ENCODE peak calls at places on chromosome 13, in eight cellular contexts. S is IMR-90; Z is naive thymus-derived CD4-positive, alpha-beta T cell; M is lung; Q is fibroblast of lung; E is neuronal stem cell; V is uterus; X is right lobe of liver. H is an unnamed sample.

GRCh38 chr13:48151766-48152165 is 56.9 kb upstream of the MED4 start:
- DNase-seq in X (no peak), S (no peak), Z (no peak), Q (peak; percentile 53), E (no peak), M (no peak), V (no peak), H (no peak)

GRCh38 chr13:38687246-38688229 is 661 bp downstream of the FREM2 start:
- DNase-seq in M (no peak), E (no peak), Z (no peak), X (no peak), S (no peak), Q (peak; percentile 6), V (no peak), H (no peak)

GRCh38 chr13:27182844-27183497 is 11.4 kb upstream of the USP12 start:
- DNase-seq in M (peak; percentile 54), E (no peak), V (peak; percentile 33), X (peak; percentile 89), Z (no peak), S (peak; percentile 95), Q (peak; percentile 94), H (no peak)

GRCh38 chr13:51148952-51149573 is 38.0 kb upstream of the C13orf42 start:
- DNase-seq in Z (no peak), V (peak; percentile 28), M (no peak), S (peak; percentile 45), X (no peak), E (peak; percentile 51), Q (peak; percentile 58), H (no peak)

GRCh38 chr13:65926750-65927171 is 1303.4 kb downstream of the PCDH9 start:
- DNase-seq in Q (no peak), M (no peak), V (no peak), S (no peak), Z (no peak), E (no peak), X (peak; percentile 53), H (no peak)

GRCh38 chr13:42807236-42807635 is 25.9 kb downstream of the FAM216B start:
- DNase-seq in V (no peak), Q (no peak), X (no peak), M (no peak), Z (no peak), S (peak; percentile 20), E (no peak), H (no peak)

GRCh38 chr13:40119852-40120251 is 464.4 kb downstream of the COG6 start:
- DNase-seq in Z (no peak), S (no peak), V (no peak), E (no peak), X (no peak), Q (no peak), M (no peak), H (no peak)

GRCh38 chr13:109465151-109465550 is 321.2 kb downstream of the IRS2 start:
- DNase-seq in S (peak; percentile 2), X (no peak), V (no peak), Q (no peak), Z (no peak), E (no peak), M (no peak), H (no peak)

GRCh38 chr13:74695021-74695800 is 561.0 kb upstream of the KLF12 start:
- DNase-seq in Q (peak; percentile 4), E (no peak), V (no peak), X (no peak), Z (no peak), M (no peak), S (no peak), H (no peak)

GRCh38 chr13:37277435-37278144 is 172.1 kb upstream of the CSNK1A1L start:
- DNase-seq in Z (no peak), Q (peak; percentile 80), M (no peak), E (no peak), X (no peak), S (peak; percentile 45), V (no peak), H (no peak)

GRCh38 chr13:41274881-41275280 is 11.5 kb upstream of the MTRF1 start:
- DNase-seq in X (no peak), S (peak; percentile 32), M (no peak), Q (no peak), V (no peak), E (no peak), Z (no peak), H (no peak)

GRCh38 chr13:33334831-33335230 is 49.3 kb upstream of the STARD13 start:
- DNase-seq in E (no peak), S (no peak), V (no peak), Q (no peak), X (no peak), Z (no peak), M (no peak), H (no peak)
- H3K4me3 ChIP-seq in E (no peak overlapping the region), S (no peak overlapping the region), V (no peak overlapping the region), Q (no peak overlapping the region), X (no peak overlapping the region), Z (no peak overlapping the region), M (no peak overlapping the region), H (no peak overlapping the region)

GRCh38 chr13:112986470-112986869 is 17.5 kb downstream of the MCF2L start:
- DNase-seq in Z (no peak), X (no peak), V (no peak), M (no peak), Q (no peak), S (no peak), E (no peak), H (no peak)
- H3K4me1 ChIP-seq in Z (no peaks in the 10 kb centered on the region), X (peaks cover 4% of the 10 kb centered on the region), V (no peaks in the 10 kb centered on the region), M (peaks cover 5% of the 10 kb centered on the region), Q (no peaks in the 10 kb centered on the region), S (no peaks in the 10 kb centered on the region), E (peaks cover 21% of the 10 kb centered on the region), H (no peaks in the 10 kb centered on the region)

GRCh38 chr13:20381401-20381800 is 144.3 kb downstream of the CRYL1 start:
- DNase-seq in X (no peak), Z (no peak), V (no peak), Q (no peak), M (no peak), S (no peak), E (no peak), H (no peak)
- H3K27me3 ChIP-seq in X (no peaks in the 10 kb centered on the region), Z (no peaks in the 10 kb centered on the region), V (no peaks in the 10 kb centered on the region), Q (peaks cover 18% of the 10 kb centered on the region), M (no peaks in the 10 kb centered on the region), S (peaks cover 40% of the 10 kb centered on the region), E (no peaks in the 10 kb centered on the region), H (no peaks in the 10 kb centered on the region)

DNA sequence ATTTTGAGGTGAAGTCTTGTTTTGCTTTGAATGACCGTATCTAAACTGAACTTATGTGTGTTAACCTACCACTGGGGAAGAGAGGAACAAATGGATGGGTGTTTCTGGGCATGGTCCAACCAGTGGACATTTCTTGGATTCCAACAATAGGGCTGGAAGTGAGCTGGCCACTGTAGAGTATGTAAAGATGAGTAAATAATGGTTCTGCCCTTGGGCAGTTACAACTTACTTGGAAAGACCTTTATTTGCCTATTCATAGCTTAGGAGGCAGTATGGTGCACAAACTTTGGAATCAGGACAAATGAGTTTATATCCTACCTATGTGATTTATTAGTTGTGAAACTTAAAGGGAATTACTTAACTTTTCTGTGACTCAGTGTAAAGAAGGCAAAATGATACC is 429.5 kb downstream of the HS6ST3 start:
- DNase-seq in S (no peak), M (no peak), X (no peak), Z (no peak), Q (no peak), V (no peak), E (no peak), H (no peak)
- H3K4me3 ChIP-seq in S (no peak overlapping the region), M (no peak overlapping the region), X (no peak overlapping the region), Z (no peak overlapping the region), Q (no peak overlapping the region), V (no peak overlapping the region), E (no peak overlapping the region), H (no peak overlapping the region)

GRCh38 chr13:77305276-77305675 is 21.6 kb downstream of the MYCBP2 start:
- DNase-seq in V (no peak), E (no peak), M (no peak), Z (no peak), S (no peak), Q (no peak), X (no peak), H (no peak)

GRCh38 chr13:77309254-77309653 is 17.6 kb downstream of the MYCBP2 start:
- DNase-seq in Z (no peak), V (no peak), M (no peak), S (no peak), X (no peak), Q (no peak), E (no peak), H (no peak)

GRCh38 chr13:77310161-77310560 is 16.7 kb downstream of the MYCBP2 start:
- DNase-seq in Z (no peak), Q (no peak), M (no peak), V (no peak), X (no peak), S (no peak), E (no peak), H (no peak)

GRCh38 chr13:77310579-77311279 is 16.2 kb downstream of the MYCBP2 start:
- DNase-seq in M (no peak), V (no peak), X (no peak), Q (no peak), Z (no peak), S (no peak), E (no peak), H (no peak)

GRCh38 chr13:77306458-77306857 is 20.4 kb downstream of the MYCBP2 start:
- DNase-seq in V (no peak), X (no peak), S (no peak), M (no peak), Q (no peak), E (no peak), Z (no peak), H (no peak)
- H3K4me1 ChIP-seq in V (no peaks in the 10 kb centered on the region), X (peaks cover 32% of the 10 kb centered on the region), S (peaks cover 11% of the 10 kb centered on the region), M (peaks cover 4% of the 10 kb centered on the region), Q (peaks cover 2% of the 10 kb centered on the region), E (peaks cover 2% of the 10 kb centered on the region), Z (peaks cover 39% of the 10 kb centered on the region), H (peaks cover 28% of the 10 kb centered on the region)

GRCh38 chr13:71869274-71869673 is 2.3 kb upstream of the DACH1 start:
- DNase-seq in V (no peak), M (no peak), Q (no peak), X (no peak), E (no peak), Z (no peak), S (no peak), H (no peak)
- H3K27me3 ChIP-seq in V (peaks cover 8% of the 10 kb centered on the region), M (no peaks in the 10 kb centered on the region), Q (no peaks in the 10 kb centered on the region), X (no peaks in the 10 kb centered on the region), E (no peaks in the 10 kb centered on the region), Z (no peaks in the 10 kb centered on the region), S (peaks cover 26% of the 10 kb centered on the region), H (peaks cover 15% of the 10 kb centered on the region)

GRCh38 chr13:100106005-100106404 is 17.1 kb downstream of the PCCA start:
- DNase-seq in E (no peak), Z (no peak), V (no peak), X (no peak), M (no peak), Q (peak; percentile 47), S (peak; percentile 37), H (no peak)
- H3K4me3 ChIP-seq in E (no peak overlapping the region), Z (no peak overlapping the region), V (no peak overlapping the region), X (no peak overlapping the region), M (no peak overlapping the region), Q (no peak overlapping the region), S (no peak overlapping the region), H (no peak overlapping the region)

GRCh38 chr13:50127726-50128291 is 112.6 kb downstream of the KCNRG start:
- DNase-seq in M (no peak), X (no peak), E (peak; percentile 60), S (no peak), Z (no peak), Q (no peak), V (no peak), H (no peak)
- H3K4me1 ChIP-seq in M (peaks cover 15% of the 10 kb centered on the region), X (peaks cover 33% of the 10 kb centered on the region), E (peaks cover 19% of the 10 kb centered on the region), S (peaks cover 7% of the 10 kb centered on the region), Z (peaks cover 49% of the 10 kb centered on the region), Q (peaks cover 3% of the 10 kb centered on the region), V (no peaks in the 10 kb centered on the region), H (peaks cover 56% of the 10 kb centered on the region)

H was measured in effector memory CD4-positive, alpha-beta T cell.